ENCODE peak calls at places on chromosomes 11 and 22, in six cellular contexts. R is activated naive CD4-positive, alpha-beta T cell treated with anti-CD3 and anti-CD28 coated beads for 36 hours; Q is Calu3; L is MCF 10A; G is GF-D8; M is stromal cell of bone marrow. Z is an unnamed sample.

GRCh38 chr22:24244144-24244787 is 616 bp downstream of the GGT5 start:
- DNase-seq in R (no peak), Q (no peak), L (peak; percentile 63), G (peak; percentile 37), M (no peak), Z (no peak)

GRCh38 chr11:80331694-80332093 is 890.9 kb upstream of the TENM4 start:
- DNase-seq in R (no peak), Q (no peak), L (no peak), G (no peak), M (no peak), Z (no peak)

GRCh38 chr11:12827929-12828812 is 153.9 kb downstream of the TEAD1 start:
- DNase-seq in R (no peak), Q (peak; percentile 47), L (peak; percentile 79), G (no peak), M (peak; percentile 81), Z (peak; percentile 81)

GRCh38 chr11:14357843-14358728 is 897 bp downstream of the RRAS2 start:
- DNase-seq in R (peak; percentile 37), Q (peak; percentile 70), L (peak; percentile 76), G (no peak), M (no peak), Z (peak; percentile 93)

GRCh38 chr22:24962835-24963234 is 10.3 kb downstream of the KIAA1671 start:
- DNase-seq in R (no peak), Q (no peak), L (no peak), G (no peak), M (no peak), Z (no peak)

GRCh38 chr11:25065711-25066110 is 568.9 kb downstream of the LUZP2 start:
- DNase-seq in R (no peak), Q (no peak), L (peak; percentile 58), G (no peak), M (no peak), Z (peak; percentile 67)

GRCh38 chr11:114386545-114386944 is 13.8 kb downstream of the C11orf71 start:
- DNase-seq in R (no peak), Q (no peak), L (no peak), G (no peak), M (no peak), Z (no peak)

GRCh38 chr22:36010090-36010489 is 18.5 kb downstream of the RBFOX2 start:
- DNase-seq in R (no peak), Q (no peak), L (no peak), G (no peak), M (no peak), Z (no peak)

GRCh38 chr11:83363280-83363679 is 77.1 kb upstream of the CCDC90B start:
- DNase-seq in R (no peak), Q (no peak), L (no peak), G (no peak), M (no peak), Z (no peak)

GRCh38 chr11:2779981-2780849 is 80.4 kb upstream of the KCNQ1OT1 start:
- DNase-seq in R (peak; percentile 3), Q (peak; percentile 0), L (no peak), G (no peak), M (no peak), Z (no peak)

GRCh38 chr22:42887523-42888507 is 30.7 kb upstream of the ARFGAP3 start:
- DNase-seq in R (no peak), Q (peak; percentile 71), L (no peak), G (no peak), M (no peak), Z (no peak)

GRCh38 chr11:121422675-121423074 is 29.4 kb upstream of the SORL1 start:
- DNase-seq in R (peak; percentile 31), Q (no peak), L (no peak), G (no peak), M (no peak), Z (no peak)

GRCh38 chr11:14902650-14903350 is 10.8 kb upstream of the CYP2R1 start:
- DNase-seq in R (no peak), Q (no peak), L (peak; percentile 85), G (no peak), M (peak; percentile 47), Z (no peak)

GRCh38 chr11:63839508-63840355 is 822 bp downstream of the MARK2 start:
- DNase-seq in R (peak; percentile 51), Q (peak; percentile 29), L (peak; percentile 37), G (peak; percentile 23), M (no peak), Z (peak; percentile 58)

GRCh38 chr22:43007519-43008102 is 7.3 kb downstream of the PACSIN2 start:
- DNase-seq in R (peak; percentile 28), Q (no peak), L (no peak), G (no peak), M (no peak), Z (peak; percentile 42)

GRCh38 chr11:134047586-134047999 is 21.3 kb upstream of the JAM3 start:
- DNase-seq in R (no peak), Q (no peak), L (peak; percentile 93), G (no peak), M (peak; percentile 91), Z (no peak)

GRCh38 chr11:13376838-13377237 is 86.2 kb downstream of the BTBD10 start:
- DNase-seq in R (no peak), Q (no peak), L (no peak), G (no peak), M (no peak), Z (no peak)

GRCh38 chr22:23583836-23584235 is 3.7 kb upstream of the IGLL1 start:
- DNase-seq in R (no peak), Q (no peak), L (no peak), G (no peak), M (no peak), Z (no peak)

GRCh38 chr22:46064236-46064965 is 85.9 kb upstream of the PPARA start:
- DNase-seq in R (no peak), Q (peak; percentile 35), L (peak; percentile 61), G (no peak), M (no peak), Z (peak; percentile 66)